ENCODE peak calls at places on chromosomes 6 and 20, in six cellular contexts. D, P, H, S, Z and R are unnamed samples. For H3K27me3, the result is how much of the 10 kb centered on the place peaks cover.

GRCh38 chr6:95091823-95092436 is 485.4 kb upstream of the MANEA start:
- DNase-seq in Z (peak), S (peak), D (peak), P (peak), H (peak), R (peak)

GRCh38 chr20:17357238-17357637 is 130.4 kb downstream of the PCSK2 start:
- DNase-seq in H (no peak), Z (no peak), S (no peak), D (no peak), P (no peak), R (no peak)

GRCh38 chr6:135423649-135424128 is 73.9 kb downstream of the AHI1 start:
- DNase-seq in D (peak), S (peak), Z (peak), P (peak), H (peak), R (peak)

GRCh38 chr6:85764844-85765243 is 122.2 kb upstream of the SYNCRIP start:
- DNase-seq in D (no peak), Z (no peak), H (peak), P (no peak), S (no peak), R (no peak)

GRCh38 chr6:31495580-31495979 is 2.4 kb upstream of the MICB start:
- DNase-seq in S (no peak), H (peak), P (no peak), D (peak), Z (no peak), R (no peak)

GRCh38 chr6:105192707-105193465 is 13.1 kb upstream of the POPDC3 start:
- DNase-seq in P (no peak), Z (no peak), D (peak), H (peak), S (no peak), R (no peak)

GRCh38 chr6:149313070-149313469 is 4.4 kb upstream of the TAB2 start:
- DNase-seq in D (no peak), H (no peak), P (no peak), S (no peak), Z (no peak), R (no peak)

GRCh38 chr20:11849976-11850670 is 67.6 kb upstream of the BTBD3 start:
- DNase-seq in S (peak), P (no peak), H (peak), D (peak), Z (no peak), R (no peak)

GRCh38 chr6:6811151-6812002 is 222.9 kb downstream of the LY86 start:
- DNase-seq in S (peak), D (peak), P (peak), H (peak), Z (peak), R (peak)

GRCh38 chr20:45290677-45291355 is 15.8 kb upstream of the RBPJL start:
- DNase-seq in H (peak), Z (peak), P (peak), S (peak), D (peak), R (peak)

GRCh38 chr6:163814494-163815364 is 400.2 kb downstream of the QKI start:
- DNase-seq in S (no peak), D (no peak), P (no peak), H (peak), Z (no peak), R (no peak)

GRCh38 chr6:37840940-37841300 is 21.4 kb downstream of the ZFAND3 start:
- DNase-seq in D (no peak), S (no peak), H (no peak), P (no peak), Z (no peak), R (no peak)

GRCh38 chr6:43786664-43787329 is 16.8 kb downstream of the VEGFA start:
- DNase-seq in Z (no peak), D (no peak), H (no peak), S (no peak), P (no peak), R (no peak)

GRCh38 chr20:44702776-44703175 is 12.4 kb upstream of the CCN5 start:
- DNase-seq in Z (no peak), S (no peak), D (no peak), H (peak), P (no peak), R (no peak)

GRCh38 chr6:88992741-88993557 is 29.5 kb upstream of the RNGTT start:
- DNase-seq in H (no peak), Z (no peak), S (no peak), D (no peak), P (no peak), R (no peak)

GRCh38 chr6:105985816-105986632 is 100.1 kb upstream of the PRDM1 start:
- DNase-seq in Z (peak), H (peak), S (no peak), P (peak), D (no peak), R (no peak)

GRCh38 chr6:148251891-148252290 is 90.7 kb upstream of the SASH1 start:
- DNase-seq in Z (no peak), S (no peak), P (no peak), D (no peak), H (no peak), R (no peak)

GRCh38 chr20:49147269-49147668 is 40.9 kb downstream of the STAU1 start:
- DNase-seq in H (no peak), P (no peak), D (no peak), Z (no peak), S (no peak), R (no peak)

GRCh38 chr6:39927159-39927558 is 7.1 kb downstream of the MOCS1 start:
- DNase-seq in Z (no peak), S (peak), P (no peak), H (peak), D (peak), R (no peak)

GRCh38 chr20:17768267-17768666 is 68.5 kb downstream of the BANF2 start:
- DNase-seq in H (no peak), P (no peak), Z (no peak), D (no peak), S (no peak), R (no peak)

GRCh38 chr20:10200329-10200728 is 18.3 kb upstream of the SNAP25 start:
- DNase-seq in S (no peak), H (peak), D (no peak), P (no peak), Z (no peak), R (no peak)

GRCh38 chr6:101700655-101701054 is 307.1 kb downstream of the GRIK2 start:
- DNase-seq in H (no peak), S (no peak), D (no peak), P (peak), Z (peak), R (no peak)

GRCh38 chr6:30902709-30903108 is 5.3 kb upstream of the GTF2H4 start:
- DNase-seq in S (no peak), Z (no peak), H (no peak), P (no peak), D (no peak), R (no peak)

GRCh38 chr20:60851826-60852704 is 400.0 kb upstream of the CDH4 start:
- DNase-seq in S (no peak), D (no peak), P (peak), Z (peak), H (no peak), R (peak)

GRCh38 chr20:34549291-34549928 is 9.1 kb upstream of the MAP1LC3A start:
- DNase-seq in Z (peak), P (peak), S (peak), D (peak), H (peak), R (no peak)

GRCh38 chr6:17593246-17593645 is 6.9 kb upstream of the FAM8A1 start:
- DNase-seq in H (no peak), S (no peak), Z (no peak), P (no peak), D (no peak), R (no peak)

GRCh38 chr20:24647713-24648112 is 178.3 kb downstream of the SYNDIG1 start:
- DNase-seq in Z (no peak), H (no peak), P (no peak), D (no peak), S (no peak), R (no peak)

GRCh38 chr20:38441916-38442315 is 6.8 kb upstream of the SNHG17 start:
- DNase-seq in H (no peak), Z (peak), S (no peak), P (no peak), D (no peak), R (no peak)

GRCh38 chr20:24911461-24911860 is 37.6 kb upstream of the CST7 start:
- DNase-seq in H (no peak), P (peak), D (no peak), Z (no peak), S (no peak), R (no peak)

GRCh38 chr20:23668477-23668951 is 20.3 kb downstream of the CST4 start:
- DNase-seq in Z (peak), P (peak), S (peak), H (peak), D (peak), R (peak)

GRCh38 chr6:117265425-117266266 is at the start of gene VGLL2:
- DNase-seq in P (peak), S (no peak), H (peak), Z (peak), D (peak), R (peak)

GRCh38 chr6:73116330-73116729 is 109.0 kb downstream of the KHDC1L start:
- DNase-seq in D (no peak), H (no peak), P (no peak), Z (no peak), S (no peak), R (no peak)

GRCh38 chr6:9437836-9438235 is 977.0 kb downstream of the TFAP2A start:
- DNase-seq in S (no peak), Z (no peak), H (peak), P (no peak), D (peak), R (no peak)

GRCh38 chr6:135962731-135963130 is 111.2 kb downstream of the PDE7B start:
- DNase-seq in S (no peak), D (peak), Z (no peak), P (no peak), H (peak), R (no peak)

GRCh38 chr20:61117725-61118124 is 134.3 kb upstream of the CDH4 start:
- DNase-seq in P (no peak), S (no peak), H (peak), D (peak), Z (no peak), R (no peak)

GRCh38 chr6:94289131-94289530 is 869.8 kb upstream of the EPHA7 start:
- DNase-seq in P (peak), Z (peak), D (no peak), S (no peak), H (no peak), R (no peak)

GRCh38 chr6:29980501-29980900 is 38.2 kb downstream of the HLA-A start:
- DNase-seq in H (no peak), Z (no peak), P (no peak), S (no peak), D (no peak), R (no peak)

GRCh38 chr6:168395983-168396382 is 45.0 kb upstream of the SMOC2 start:
- DNase-seq in Z (no peak), P (no peak), H (no peak), D (no peak), S (no peak), R (no peak)

GRCh38 chr6:168394606-168395005 is 46.4 kb upstream of the SMOC2 start:
- DNase-seq in Z (no peak), H (no peak), S (no peak), D (no peak), P (no peak), R (no peak)

GRCh38 chr6:168393126-168393870 is 47.7 kb upstream of the SMOC2 start:
- DNase-seq in Z (no peak), D (no peak), H (no peak), P (no peak), S (no peak), R (no peak)

GRCh38 chr6:168400044-168400443 is 40.9 kb upstream of the SMOC2 start:
- DNase-seq in Z (no peak), S (no peak), D (no peak), H (no peak), P (no peak), R (no peak)

GRCh38 chr6:168397011-168397410 is 44.0 kb upstream of the SMOC2 start:
- DNase-seq in S (no peak), D (no peak), H (no peak), P (no peak), Z (no peak), R (no peak)
- H3K27me3 ChIP-seq in S (under half), D (under half), H (under half), P (under half), Z (under half), R (under half)

DNA sequence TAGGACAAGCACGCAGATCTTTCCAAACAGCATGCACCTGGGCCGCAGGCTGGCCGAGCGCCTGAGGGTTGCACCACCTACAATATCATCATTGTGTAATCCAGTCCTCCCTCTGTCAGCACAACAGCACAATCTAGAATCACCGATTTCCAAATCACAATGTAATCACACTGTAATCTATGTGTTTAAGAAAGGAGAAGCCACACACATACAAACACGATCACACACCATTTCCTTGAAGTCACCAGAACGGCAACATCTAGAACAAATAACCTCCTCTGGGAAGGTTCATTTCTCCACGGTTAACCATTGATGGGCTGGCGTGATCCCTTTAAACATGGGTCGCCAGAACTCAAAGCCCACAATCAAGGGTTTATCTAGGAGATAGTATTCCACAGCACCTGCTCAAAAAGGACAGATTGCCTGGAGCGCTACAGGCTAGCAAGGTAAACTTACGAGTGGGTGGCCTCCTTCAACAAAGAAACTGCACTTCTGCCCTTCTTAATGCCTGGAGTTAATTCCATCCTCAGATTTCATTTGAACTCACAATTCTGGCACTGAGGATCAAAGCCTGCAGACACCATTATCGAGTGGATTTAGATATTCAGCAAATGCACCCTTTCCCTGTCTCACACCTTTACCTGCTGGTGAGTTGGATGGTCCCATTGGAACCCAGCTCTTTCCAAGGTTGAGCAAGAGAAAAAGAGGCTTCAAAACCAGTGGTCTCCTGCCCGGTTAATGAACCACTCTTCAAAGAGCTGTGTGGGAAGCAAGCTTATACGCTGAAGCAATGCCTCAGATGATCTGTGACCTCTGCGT is 83.8 kb upstream of the FOXQ1 start:
- DNase-seq in Z (no peak), P (no peak), H (no peak), D (peak), S (no peak), R (no peak)
- TF ChIP-seq EZH2 in Z (no peak), P (no peak), H (no peak), D (no peak), S (no peak), R (no peak)

GRCh38 chr6:156634048-156634447 is 143.1 kb upstream of the ARID1B start:
- DNase-seq in Z (no peak), S (no peak), D (no peak), P (no peak), H (no peak), R (no peak)
- H3K27me3 ChIP-seq in Z (under half), S (under half), D (under half), P (under half), H (under half), R (under half)

DNA sequence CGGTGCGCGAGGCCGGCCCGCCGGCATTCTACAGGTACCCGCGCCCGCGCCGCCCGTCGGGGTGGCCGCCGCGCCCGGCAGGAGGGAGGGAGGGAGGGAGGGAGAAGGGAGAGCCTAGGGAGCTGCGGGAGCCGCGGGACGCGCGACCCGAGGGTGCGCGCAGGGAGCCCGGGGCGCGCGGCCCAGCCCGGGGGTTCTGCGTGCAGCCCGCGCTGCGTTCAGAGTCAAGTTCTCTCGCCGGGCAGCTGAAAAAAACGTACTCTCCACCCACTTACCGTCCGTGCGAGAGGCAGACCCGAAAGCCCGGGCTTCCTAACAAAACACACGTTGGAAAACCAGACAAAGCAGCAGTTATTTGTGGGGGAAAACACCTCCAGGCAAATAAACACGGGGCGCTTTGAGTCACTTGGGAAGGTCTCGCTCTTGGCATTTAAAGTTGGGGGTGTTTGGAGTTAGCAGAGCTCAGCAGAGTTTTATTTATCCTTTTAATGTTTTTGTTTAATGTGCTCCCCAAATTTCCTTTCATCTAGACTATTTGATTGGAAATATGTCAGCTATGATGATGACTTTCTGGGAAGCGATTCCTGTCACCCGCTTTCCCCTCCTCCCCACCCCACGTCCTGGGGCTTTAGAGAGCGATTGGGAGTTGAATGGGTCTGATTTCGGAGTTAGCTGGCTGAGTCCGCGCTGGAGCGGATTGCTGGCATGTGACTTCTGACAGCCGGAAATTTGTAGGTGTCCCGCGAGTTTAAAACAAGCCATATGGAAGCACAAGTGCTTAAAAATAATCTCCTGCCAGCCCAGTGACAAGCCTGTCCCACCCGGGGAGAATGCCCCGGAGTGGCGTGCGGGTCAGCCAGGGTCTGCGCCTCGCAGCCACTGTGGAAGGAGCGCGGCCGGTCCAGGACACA is 1.1 kb downstream of the ESR1 start:
- DNase-seq in D (peak), H (no peak), P (peak), Z (peak), S (no peak), R (peak)
- TF ChIP-seq EZH2 in D (peak), H (peak), P (peak), Z (peak), S (no peak), R (no peak)

DNA sequence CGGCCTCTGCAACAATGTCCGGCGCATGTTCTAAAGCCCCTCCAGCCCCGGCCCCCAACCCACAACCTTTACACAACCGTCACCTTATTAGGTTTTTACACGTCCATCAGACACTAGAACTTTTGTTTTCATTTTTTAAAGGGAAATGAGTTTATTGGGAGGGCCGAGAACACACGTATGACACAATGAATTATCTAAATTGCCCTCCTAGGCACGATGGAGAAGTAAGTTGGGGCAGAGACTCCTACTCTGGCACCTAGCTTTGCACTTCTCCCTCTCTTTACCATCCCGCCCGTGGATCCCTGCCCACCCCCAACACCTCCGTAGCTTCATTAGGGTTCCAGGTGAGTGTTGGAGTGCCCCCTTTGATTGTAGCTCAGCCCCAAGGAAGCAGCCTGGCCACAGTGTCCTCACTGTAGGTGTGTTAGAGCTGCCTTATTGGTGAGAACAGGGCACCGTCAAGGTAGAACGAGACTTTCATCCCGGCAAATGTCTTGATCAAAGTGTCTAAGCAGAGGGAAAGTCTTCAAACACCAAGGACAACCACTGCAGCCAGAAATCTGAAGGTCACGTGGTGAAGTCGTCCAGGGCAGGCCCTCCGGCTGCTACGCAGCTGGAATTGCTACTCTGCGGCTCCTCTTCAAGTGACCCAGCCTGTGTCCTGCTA is 1.4 kb upstream of the DLL1 start:
- DNase-seq in Z (peak), D (no peak), S (no peak), H (no peak), P (peak), R (no peak)
- H3K27me3 ChIP-seq in Z (half or more), D (under half), S (under half), H (half or more), P (half or more), R (half or more)

GRCh38 chr20:63253438-63254236 is 626 bp downstream of the NKAIN4 start:
- DNase-seq in S (no peak), D (no peak), Z (peak), H (no peak), P (peak), R (no peak)
- TF ChIP-seq EZH2 in S (no peak), D (peak), Z (no peak), H (peak), P (peak), R (no peak)

GRCh38 chr6:41426888-41427641 is 91.7 kb downstream of the NCR2 start:
- DNase-seq in Z (peak), D (no peak), P (peak), S (no peak), H (no peak), R (no peak)

GRCh38 chr6:41424370-41425058 is 89.1 kb downstream of the NCR2 start:
- DNase-seq in S (peak), H (peak), Z (peak), P (peak), D (peak), R (peak)

GRCh38 chr6:41426438-41426851 is 91.0 kb downstream of the NCR2 start:
- DNase-seq in Z (peak), S (no peak), D (no peak), P (peak), H (peak), R (no peak)

GRCh38 chr6:41427642-41428401 is 92.4 kb downstream of the NCR2 start:
- DNase-seq in P (peak), D (peak), H (peak), S (no peak), Z (peak), R (no peak)

DNA sequence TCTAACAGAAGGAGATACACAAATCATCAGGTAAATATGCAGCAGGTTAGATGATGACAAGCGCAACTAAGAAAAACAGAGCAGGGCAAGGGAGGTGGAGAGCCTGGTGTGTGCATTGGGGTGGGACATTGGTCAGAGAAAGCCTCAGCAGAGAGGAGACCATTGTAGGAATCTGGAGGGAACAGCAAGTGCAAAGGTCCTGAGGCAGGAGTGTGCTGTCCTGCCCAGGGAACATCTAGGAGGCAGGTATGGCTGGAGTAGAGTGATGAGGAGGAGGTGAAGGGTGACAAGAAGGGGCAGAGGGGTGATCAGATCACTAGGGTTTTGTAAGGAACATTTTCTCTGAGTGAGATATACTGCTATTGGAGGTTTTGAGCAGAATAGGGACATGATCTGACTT is 90.1 kb downstream of the NCR2 start:
- DNase-seq in Z (no peak), D (no peak), S (no peak), P (no peak), H (no peak), R (no peak)
- H3K27me3 ChIP-seq in Z (half or more), D (under half), S (under half), P (half or more), H (under half), R (half or more)

GRCh38 chr6:11318835-11319813 is 86.7 kb upstream of the NEDD9 start:
- DNase-seq in D (peak), P (no peak), S (no peak), H (no peak), Z (no peak), R (no peak)
- TF ChIP-seq EZH2 in D (no peak), P (no peak), S (no peak), H (no peak), Z (no peak), R (no peak)